ENCODE peak calls at places on chromosomes 2 and 18, in seven cellular contexts. One of them, this sample, is unnamed.

GRCh38 chr18:6327485-6327884 is 87.2 kb downstream of the L3MBTL4 start:
- DNase-seq in activated effector memory CD4-positive, alpha-beta T cell treated with anti-CD3 and anti-CD28 coated beads, Interleukin-2, amount 50 U/mL, for 16 hours: no peak
- DNase-seq in RKO: no peak
- DNase-seq in ACHN: no peak
- DNase-seq in gastrocnemius medialis: no peak
- DNase-seq in NCI-H1436: no peak
- DNase-seq in HTR-8/SVneo: no peak
- DNase-seq in this sample: no peak

GRCh38 chr18:11553098-11553940 is 56.1 kb upstream of the SLC35G4 start:
- DNase-seq in activated effector memory CD4-positive, alpha-beta T cell treated with anti-CD3 and anti-CD28 coated beads, Interleukin-2, amount 50 U/mL, for 16 hours: no peak
- DNase-seq in RKO: peak
- DNase-seq in ACHN: peak
- DNase-seq in gastrocnemius medialis: no peak
- DNase-seq in NCI-H1436: peak
- DNase-seq in HTR-8/SVneo: peak
- DNase-seq in this sample: peak

GRCh38 chr2:147449323-147450080 is 395.3 kb upstream of the ACVR2A start:
- DNase-seq in activated effector memory CD4-positive, alpha-beta T cell treated with anti-CD3 and anti-CD28 coated beads, Interleukin-2, amount 50 U/mL, for 16 hours: peak
- DNase-seq in RKO: no peak
- DNase-seq in ACHN: no peak
- DNase-seq in gastrocnemius medialis: no peak
- DNase-seq in NCI-H1436: no peak
- DNase-seq in HTR-8/SVneo: no peak
- DNase-seq in this sample: no peak

GRCh38 chr18:57425096-57425495 is 10.1 kb upstream of the ONECUT2 start:
- DNase-seq in activated effector memory CD4-positive, alpha-beta T cell treated with anti-CD3 and anti-CD28 coated beads, Interleukin-2, amount 50 U/mL, for 16 hours: no peak
- DNase-seq in RKO: no peak
- DNase-seq in ACHN: no peak
- DNase-seq in gastrocnemius medialis: no peak
- DNase-seq in NCI-H1436: no peak
- DNase-seq in HTR-8/SVneo: no peak
- DNase-seq in this sample: no peak

GRCh38 chr2:113175101-113175628 is 1.4 kb downstream of the PSD4 start:
- DNase-seq in activated effector memory CD4-positive, alpha-beta T cell treated with anti-CD3 and anti-CD28 coated beads, Interleukin-2, amount 50 U/mL, for 16 hours: peak
- DNase-seq in RKO: no peak
- DNase-seq in ACHN: no peak
- DNase-seq in gastrocnemius medialis: no peak
- DNase-seq in NCI-H1436: no peak
- DNase-seq in HTR-8/SVneo: no peak
- DNase-seq in this sample: no peak

GRCh38 chr2:231679906-231680283 is 28.4 kb upstream of the PTMA start:
- DNase-seq in activated effector memory CD4-positive, alpha-beta T cell treated with anti-CD3 and anti-CD28 coated beads, Interleukin-2, amount 50 U/mL, for 16 hours: no peak
- DNase-seq in RKO: peak
- DNase-seq in ACHN: no peak
- DNase-seq in gastrocnemius medialis: no peak
- DNase-seq in NCI-H1436: no peak
- DNase-seq in HTR-8/SVneo: no peak
- DNase-seq in this sample: no peak

GRCh38 chr18:1522249-1522615 is 617.6 kb downstream of the ADCYAP1 start:
- DNase-seq in activated effector memory CD4-positive, alpha-beta T cell treated with anti-CD3 and anti-CD28 coated beads, Interleukin-2, amount 50 U/mL, for 16 hours: no peak
- DNase-seq in RKO: no peak
- DNase-seq in ACHN: no peak
- DNase-seq in gastrocnemius medialis: no peak
- DNase-seq in NCI-H1436: no peak
- DNase-seq in HTR-8/SVneo: no peak
- DNase-seq in this sample: no peak

GRCh38 chr2:97354576-97354975 is 235.1 kb downstream of the ANKRD36B start:
- DNase-seq in activated effector memory CD4-positive, alpha-beta T cell treated with anti-CD3 and anti-CD28 coated beads, Interleukin-2, amount 50 U/mL, for 16 hours: no peak
- DNase-seq in RKO: no peak
- DNase-seq in ACHN: no peak
- DNase-seq in gastrocnemius medialis: no peak
- DNase-seq in NCI-H1436: no peak
- DNase-seq in HTR-8/SVneo: no peak
- DNase-seq in this sample: no peak

This sample was measured in fibroblast of villous mesenchyme.